ENCODE peak calls at places on chromosomes 12 and 14, in five cellular contexts. P is testis; E is fibroblast of the aortic adventitia; J is CD8-positive, alpha-beta T cell; Y is pancreas. U is an unnamed sample.
A peak's percentile ranks its signal among the peaks of the same experiment; 100 is the strongest.

GRCh38 chr14:68783408-68784297 is 9.2 kb downstream of the ZFP36L1 start:
- DNase-seq in E (no peak), Y (peak; percentile 59), P (peak; percentile 12), J (no peak), U (no peak)

GRCh38 chr14:27096091-27096490 is 498.3 kb upstream of the NOVA1 start:
- DNase-seq in E (no peak), J (no peak), P (no peak), Y (no peak), U (no peak)

GRCh38 chr14:96090441-96091148 is 51.4 kb downstream of the C14orf132 start:
- DNase-seq in J (no peak), E (peak; percentile 70), Y (no peak), P (peak; percentile 65), U (no peak)

GRCh38 chr12:54032627-54033100 is at the start of gene HOXC5:
- DNase-seq in P (peak; percentile 86), Y (peak; percentile 55), J (peak; percentile 71), E (peak; percentile 79), U (no peak)

GRCh38 chr12:120720234-120720968 is 5.2 kb upstream of the ACADS start:
- DNase-seq in E (peak; percentile 78), P (no peak), Y (no peak), J (no peak), U (no peak)

GRCh38 chr12:90690120-90690519 is 264.9 kb downstream of the CCER1 start:
- DNase-seq in Y (no peak), P (no peak), J (no peak), E (no peak), U (no peak)

GRCh38 chr12:18681818-18682217 is 56.0 kb downstream of the PLCZ1 start:
- DNase-seq in Y (no peak), J (no peak), P (no peak), E (no peak), U (no peak)

GRCh38 chr12:116959845-116960514 is 49.2 kb downstream of the FBXW8 start:
- DNase-seq in Y (no peak), P (no peak), J (no peak), E (no peak), U (peak; percentile 39)

GRCh38 chr12:57340104-57340503 is 89.1 kb upstream of the STAC3 start:
- DNase-seq in J (no peak), Y (no peak), E (peak; percentile 75), P (peak; percentile 89), U (no peak)

GRCh38 chr12:43060738-43061137 is 471.2 kb upstream of the PRICKLE1 start:
- DNase-seq in E (peak; percentile 57), J (no peak), Y (no peak), P (no peak), U (no peak)

GRCh38 chr12:119202121-119202527 is 23.4 kb downstream of the HSPB8 start:
- DNase-seq in E (no peak), J (no peak), Y (no peak), P (no peak), U (no peak)

GRCh38 chr12:2535583-2536187 is 259.1 kb upstream of the FKBP4 start:
- DNase-seq in E (no peak), J (no peak), Y (no peak), P (no peak), U (no peak)

GRCh38 chr12:69810870-69811498 is 14.0 kb upstream of the MYRFL start:
- DNase-seq in P (no peak), J (no peak), Y (no peak), E (no peak), U (no peak)

GRCh38 chr12:52155048-52155868 is 36.6 kb downstream of the KRT80 start:
- DNase-seq in J (peak; percentile 23), Y (no peak), P (no peak), E (peak; percentile 59), U (no peak)

GRCh38 chr12:123141615-123142517 is 9.0 kb downstream of the PITPNM2 start:
- DNase-seq in P (peak; percentile 83), Y (peak; percentile 32), J (no peak), E (peak; percentile 75), U (no peak)
- H3K4me3 ChIP-seq in P (no peak overlapping the region), Y (no peak overlapping the region), J (no peak overlapping the region), E (peak overlapping the region; percentile 10), U (no peak overlapping the region)

GRCh38 chr12:94707892-94708291 is 57.5 kb upstream of the TMCC3 start:
- DNase-seq in J (no peak), Y (no peak), P (peak; percentile 37), E (peak; percentile 61), U (no peak)
- H3K4me3 ChIP-seq in J (no peak overlapping the region), Y (no peak overlapping the region), P (no peak overlapping the region), E (no peak overlapping the region), U (no peak overlapping the region)

DNA sequence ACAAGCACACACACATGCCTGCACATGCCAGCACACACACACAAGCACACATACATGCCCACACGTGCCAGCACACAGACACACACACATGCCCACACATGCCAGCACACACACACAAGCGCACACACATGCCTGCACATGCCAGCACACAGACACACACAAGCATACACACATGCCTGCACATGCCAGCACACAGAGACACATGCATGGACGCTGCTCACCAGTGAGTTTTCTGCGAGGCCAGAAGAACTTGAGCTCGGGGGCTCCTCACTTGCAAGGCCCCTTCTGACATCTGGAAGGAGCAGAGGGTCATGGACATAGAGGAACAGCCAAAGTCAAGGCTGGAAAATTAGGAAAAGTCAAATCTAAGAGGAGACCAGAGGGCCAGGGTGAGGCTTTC is 61.2 kb upstream of the BCL11B start:
- DNase-seq in E (no peak), P (no peak), J (no peak), Y (no peak), U (no peak)
- H3K4me3 ChIP-seq in E (no peak overlapping the region), P (no peak overlapping the region), J (no peak overlapping the region), Y (no peak overlapping the region), U (no peak overlapping the region)

DNA sequence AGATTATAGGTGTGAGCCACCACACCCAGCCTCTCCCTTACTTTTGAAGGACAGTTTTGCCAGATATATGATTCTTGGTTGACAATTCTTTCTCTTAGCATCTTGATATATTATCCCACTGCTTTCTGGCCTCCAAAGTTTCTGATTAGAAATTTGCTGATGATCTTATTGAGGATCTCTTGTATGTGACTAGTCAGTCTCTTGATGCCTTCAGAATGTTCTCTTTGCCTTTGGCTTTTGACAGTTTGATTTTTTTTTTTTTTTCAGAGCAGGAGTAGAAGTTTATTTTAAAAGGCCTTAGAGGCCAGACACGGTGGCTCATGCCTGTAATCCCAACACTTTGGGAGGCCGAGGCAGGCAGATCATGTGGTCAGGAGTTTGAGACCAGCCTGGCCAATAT is 32.6 kb downstream of the IFT81 start:
- DNase-seq in E (no peak), Y (no peak), P (no peak), J (no peak), U (no peak)
- H3K4me3 ChIP-seq in E (no peak overlapping the region), Y (no peak overlapping the region), P (no peak overlapping the region), J (no peak overlapping the region), U (no peak overlapping the region)

GRCh38 chr12:50518129-50518528 is 13.3 kb downstream of the DIP2B start:
- DNase-seq in J (no peak), E (no peak), P (no peak), Y (no peak), U (no peak)

GRCh38 chr12:50520345-50520744 is 15.6 kb downstream of the DIP2B start:
- DNase-seq in E (no peak), Y (no peak), P (no peak), J (no peak), U (no peak)

GRCh38 chr12:50515587-50515986 is 10.8 kb downstream of the DIP2B start:
- DNase-seq in P (no peak), Y (no peak), J (no peak), E (no peak), U (no peak)

GRCh38 chr12:50514526-50515276 is 9.9 kb downstream of the DIP2B start:
- DNase-seq in J (no peak), P (no peak), Y (no peak), E (no peak), U (no peak)

GRCh38 chr12:50517456-50518048 is 12.8 kb downstream of the DIP2B start:
- DNase-seq in P (no peak), J (no peak), E (peak; percentile 57), Y (no peak), U (peak; percentile 61)
- H3K4me3 ChIP-seq in P (no peak overlapping the region), J (no peak overlapping the region), E (no peak overlapping the region), Y (no peak overlapping the region), U (no peak overlapping the region)